ENCODE peak calls at places on chromosomes 13 and 19, in seven cellular contexts. C is A549, D is lower leg skin, A is fibroblast of mammary gland, X is mucosa of descending colon, V is uterus, F is Peyer's patch. N is an unnamed sample.

GRCh38 chr13:113815151-113816058 is 48.5 kb downstream of the GAS6 start:
- DNase-seq in C (no peak), D (no peak), A (no peak), X (no peak), V (no peak), F (no peak), N (no peak)

GRCh38 chr13:36369268-36370107 is 23.3 kb upstream of the SPART start:
- DNase-seq in C (no peak), D (no peak), A (peak; percentile 51), X (no peak), V (no peak), F (no peak), N (peak; percentile 78)

GRCh38 chr13:23447927-23448326 is 14.4 kb upstream of the SACS start:
- DNase-seq in C (no peak), D (no peak), A (peak; percentile 85), X (no peak), V (no peak), F (no peak), N (no peak)

GRCh38 chr19:3178973-3179738 is 587 bp downstream of the S1PR4 start:
- DNase-seq in C (no peak), D (no peak), A (no peak), X (peak; percentile 34), V (no peak), F (peak; percentile 48), N (no peak)

GRCh38 chr13:92224825-92225224 is 826.4 kb downstream of the GPC5 start:
- DNase-seq in C (no peak), D (no peak), A (no peak), X (no peak), V (no peak), F (no peak), N (no peak)

GRCh38 chr19:51468545-51468920 is 9.8 kb upstream of the CEACAM18 start:
- DNase-seq in C (no peak), D (peak; percentile 59), A (no peak), X (no peak), V (no peak), F (no peak), N (no peak)

GRCh38 chr13:62356977-62357376 is 941.3 kb upstream of the PCDH20 start:
- DNase-seq in C (no peak), D (no peak), A (no peak), X (no peak), V (no peak), F (no peak), N (peak; percentile 1)

GRCh38 chr19:49357186-49357585 is 5.0 kb downstream of the TEAD2 start:
- DNase-seq in C (no peak), D (no peak), A (no peak), X (no peak), V (no peak), F (no peak), N (no peak)

GRCh38 chr19:31595521-31595920 is 246.3 kb upstream of the TSHZ3 start:
- DNase-seq in C (no peak), D (peak; percentile 58), A (no peak), X (no peak), V (no peak), F (no peak), N (no peak)

DNA sequence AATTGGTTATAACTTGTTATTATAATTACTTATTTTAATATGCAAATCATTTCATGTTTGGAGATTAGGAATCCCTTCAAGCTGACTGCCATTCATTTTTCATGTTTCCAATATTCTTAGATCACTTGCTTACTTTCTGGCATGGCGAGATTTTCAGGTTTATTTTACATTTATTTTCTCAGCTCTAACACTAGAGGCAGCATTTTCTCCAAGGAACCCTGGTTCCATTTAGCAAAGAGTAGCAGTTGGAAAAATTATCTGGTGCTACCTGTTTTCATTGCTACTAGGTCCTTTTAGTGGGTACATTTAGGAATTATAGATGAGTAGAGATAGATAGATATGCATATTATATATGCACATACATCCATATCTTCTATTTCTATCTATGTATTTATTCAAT is 90.9 kb upstream of the TRPC4 start:
- DNase-seq in C (no peak), D (no peak), A (no peak), X (no peak), V (no peak), F (no peak), N (peak; percentile 7)
- TF ChIP-seq CTCF in C (peak; percentile 7), D (no peak), A (peak; percentile 33), X (no peak), V (no peak), F (no peak), N (peak; percentile 36)

DNA sequence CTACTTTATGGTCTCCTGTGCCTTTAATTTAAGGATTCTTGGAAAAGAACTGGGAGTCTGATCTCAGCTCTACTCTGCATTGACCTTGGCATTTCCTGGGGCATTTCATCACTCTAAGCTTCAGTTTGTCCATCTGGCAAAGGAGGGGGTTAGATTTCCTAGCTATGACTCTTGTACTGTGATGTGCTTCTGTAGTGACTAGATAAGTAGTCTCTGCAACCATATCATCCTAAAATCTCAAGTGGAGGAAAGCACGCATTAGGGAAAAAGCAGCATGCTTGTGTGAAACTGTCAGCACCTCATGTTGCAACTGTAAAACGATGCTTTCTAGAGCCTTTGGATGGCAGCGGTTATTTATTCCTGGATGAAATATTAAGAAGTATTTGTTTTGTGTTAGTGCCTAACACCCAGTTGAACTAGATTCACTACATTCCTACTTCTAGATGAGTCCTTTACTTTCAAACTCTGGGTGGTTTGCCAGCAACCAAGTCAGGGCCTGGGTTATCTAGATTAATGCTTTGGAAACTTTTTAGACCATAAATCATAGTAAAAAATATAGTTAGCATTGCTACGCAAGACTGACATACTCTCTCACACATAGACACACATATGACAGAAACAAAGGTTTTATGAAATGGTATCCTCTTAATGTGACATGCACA is 6.8 kb downstream of the WDFY2 start:
- DNase-seq in C (peak; percentile 80), D (no peak), A (peak; percentile 98), X (no peak), V (peak; percentile 24), F (no peak), N (peak; percentile 64)
- H3K4me3 ChIP-seq in C (peak overlapping the region; percentile 21), D (no peak overlapping the region), A (peak overlapping the region; percentile 2), X (no peak overlapping the region), V (no peak overlapping the region), F (no peak overlapping the region), N (no peak overlapping the region)

DNA sequence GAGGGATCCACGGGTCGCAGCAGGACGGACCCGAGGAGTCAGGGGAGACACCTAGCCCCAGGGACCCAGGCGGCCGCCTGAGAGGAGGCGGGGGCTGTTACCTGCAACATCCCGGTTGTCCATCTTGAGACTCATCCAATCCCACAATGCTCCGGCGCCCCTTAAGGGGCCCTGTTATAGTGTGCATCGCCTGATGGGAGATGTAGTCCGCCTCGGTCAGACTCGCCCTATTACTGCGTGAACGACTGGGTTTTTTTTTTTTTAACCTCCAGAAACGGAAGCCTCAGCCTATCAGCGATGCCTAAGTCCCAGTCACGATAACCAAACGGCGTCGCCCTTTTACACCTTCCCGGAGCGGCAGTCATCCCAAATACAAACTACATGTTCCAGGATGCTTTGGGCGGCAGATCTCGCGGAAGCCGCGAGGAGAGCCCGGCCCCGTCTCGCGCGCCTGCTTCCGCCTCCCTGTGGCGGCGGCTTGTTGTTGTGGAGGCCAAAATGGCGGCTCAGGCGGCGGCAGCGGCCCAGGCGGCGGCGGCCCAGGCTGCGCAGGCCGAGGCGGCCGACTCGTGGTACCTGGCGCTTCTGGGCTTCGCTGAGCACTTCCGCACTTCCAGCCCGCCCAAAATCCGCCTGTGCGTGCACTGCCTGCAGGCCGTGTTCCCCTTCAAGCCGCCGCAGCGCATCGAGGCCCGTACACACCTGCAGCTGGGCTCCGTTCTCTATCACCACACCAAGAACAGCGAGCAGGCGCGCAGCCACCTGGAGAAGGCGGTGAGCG is at the start of the genes MAU2 and SUGP1:
- DNase-seq in C (peak; percentile 89), D (peak; percentile 97), A (peak; percentile 87), X (peak; percentile 93), V (peak; percentile 88), F (peak; percentile 93), N (peak; percentile 93)
- TF ChIP-seq CTCF in C (no peak), D (no peak), A (no peak), X (no peak), V (peak; percentile 79), F (peak; percentile 26), N (no peak)

DNA sequence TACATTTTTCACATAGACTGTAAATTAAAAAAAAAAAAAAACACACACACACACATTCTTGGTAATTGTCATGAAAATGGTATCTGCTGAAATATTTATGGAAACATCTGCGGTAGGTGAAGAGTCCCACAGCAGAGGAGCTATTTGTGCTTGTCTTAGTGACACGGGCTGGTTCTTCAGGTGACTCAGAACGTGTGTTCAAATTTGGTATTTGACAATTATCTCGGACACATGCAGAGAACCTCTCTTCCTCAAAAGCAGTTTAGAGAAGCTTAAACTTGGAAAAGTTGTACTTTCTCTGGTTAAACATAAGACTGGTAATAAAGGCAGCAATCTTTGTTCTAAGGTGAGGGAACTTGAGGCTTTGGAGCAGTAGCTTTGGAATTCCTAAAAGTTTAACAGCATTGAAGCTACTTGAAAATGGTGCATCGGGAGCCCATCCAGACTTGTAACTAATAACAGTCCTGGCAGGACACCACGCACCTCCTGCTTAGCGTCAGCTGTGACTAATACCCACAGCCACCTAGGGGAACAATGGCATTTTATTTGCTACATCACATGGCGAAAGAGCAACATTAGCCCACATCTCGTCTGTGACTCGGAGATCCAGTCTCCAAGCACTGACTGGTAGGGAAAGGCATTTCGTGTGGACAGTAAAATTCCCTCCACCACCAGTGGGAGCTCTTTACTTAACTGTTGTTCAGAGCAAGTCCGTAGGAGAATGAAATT is 1505.1 kb upstream of the SLC10A2 start:
- DNase-seq in C (peak; percentile 42), D (peak; percentile 90), A (peak; percentile 75), X (no peak), V (peak; percentile 39), F (no peak), N (peak; percentile 95)
- H3K4me3 ChIP-seq in C (no peak overlapping the region), D (no peak overlapping the region), A (no peak overlapping the region), X (no peak overlapping the region), V (no peak overlapping the region), F (no peak overlapping the region), N (peak overlapping the region; percentile 9)

N was measured in astrocyte of the spinal cord.